ENCODE peak calls at places on chromosome 16, in nine cellular contexts. C, O, Q, H, J, M, V, B and L are unnamed samples.

GRCh38 chr16:28607116-28607623 is 2.7 kb downstream of the SULT1A1 start:
- DNase-seq in C (no peak), O (no peak), Q (no peak), H (no peak), J (no peak), M (no peak), V (no peak), B (no peak), L (no peak)

GRCh38 chr16:84720180-84720579 is 20.4 kb downstream of the USP10 start:
- DNase-seq in C (no peak), O (no peak), Q (no peak), H (no peak), J (no peak), M (no peak), V (no peak), B (no peak), L (peak; percentile 45)

GRCh38 chr16:85301171-85301690 is 189.0 kb upstream of the CIBAR2 start:
- DNase-seq in C (no peak), O (no peak), Q (no peak), H (no peak), J (no peak), M (no peak), V (no peak), B (no peak), L (no peak)

GRCh38 chr16:75130150-75130771 is 13.7 kb upstream of the LDHD start:
- DNase-seq in C (no peak), O (no peak), Q (peak; percentile 29), H (no peak), J (no peak), M (no peak), V (no peak), B (no peak), L (no peak)

GRCh38 chr16:12225816-12226480 is 249.4 kb downstream of the SNX29 start:
- DNase-seq in C (no peak), O (no peak), Q (no peak), H (no peak), J (no peak), M (no peak), V (no peak), B (no peak), L (peak; percentile 40)

GRCh38 chr16:57029161-57030160 is 40.1 kb downstream of the NLRC5 start:
- DNase-seq in C (no peak), O (no peak), Q (no peak), H (no peak), J (no peak), M (no peak), V (no peak), B (no peak), L (no peak)

GRCh38 chr16:56041556-56042140 is 149.6 kb upstream of the GNAO1 start:
- DNase-seq in C (no peak), O (no peak), Q (no peak), H (peak; percentile 31), J (peak; percentile 33), M (no peak), V (no peak), B (peak; percentile 3), L (peak; percentile 2)

GRCh38 chr16:11047939-11048500 is 103.7 kb downstream of the CLEC16A start:
- DNase-seq in C (no peak), O (no peak), Q (no peak), H (no peak), J (no peak), M (no peak), V (no peak), B (no peak), L (no peak)

GRCh38 chr16:50399411-50399810 is 30.6 kb upstream of the BRD7 start:
- DNase-seq in C (no peak), O (no peak), Q (no peak), H (no peak), J (no peak), M (no peak), V (no peak), B (no peak), L (no peak)

GRCh38 chr16:2518823-2519710 is 1.1 kb upstream of the AMDHD2 start:
- DNase-seq in C (peak; percentile 88), O (no peak), Q (no peak), H (no peak), J (no peak), M (no peak), V (no peak), B (no peak), L (no peak)

GRCh38 chr16:11533588-11533987 is 53.1 kb downstream of the LITAF start:
- DNase-seq in C (no peak), O (no peak), Q (no peak), H (no peak), J (no peak), M (no peak), V (no peak), B (no peak), L (no peak)

GRCh38 chr16:89013111-89013510 is 36.1 kb upstream of the CBFA2T3 start:
- DNase-seq in C (no peak), O (no peak), Q (no peak), H (no peak), J (no peak), M (no peak), V (no peak), B (no peak), L (no peak)

GRCh38 chr16:50938923-50939322 is 197.0 kb downstream of the CYLD start:
- DNase-seq in C (no peak), O (no peak), Q (no peak), H (no peak), J (no peak), M (no peak), V (no peak), B (no peak), L (no peak)

GRCh38 chr16:4597174-4597573 is 17.5 kb downstream of the UBALD1 start:
- DNase-seq in C (peak; percentile 86), O (no peak), Q (no peak), H (no peak), J (no peak), M (no peak), V (no peak), B (no peak), L (no peak)

GRCh38 chr16:79261461-79261860 is 339.1 kb downstream of the MAF start:
- DNase-seq in C (no peak), O (no peak), Q (no peak), H (peak; percentile 74), J (peak; percentile 73), M (peak; percentile 27), V (no peak), B (no peak), L (no peak)

GRCh38 chr16:14325921-14326401 is 254.8 kb downstream of the MRTFB start:
- DNase-seq in C (no peak), O (no peak), Q (no peak), H (no peak), J (no peak), M (no peak), V (no peak), B (no peak), L (peak; percentile 59)

GRCh38 chr16:17555176-17555575 is 84.4 kb upstream of the XYLT1 start:
- DNase-seq in C (no peak), O (no peak), Q (no peak), H (no peak), J (no peak), M (no peak), V (peak; percentile 61), B (no peak), L (peak; percentile 16)

GRCh38 chr16:50771366-50771765 is 29.5 kb downstream of the CYLD start:
- DNase-seq in C (no peak), O (no peak), Q (no peak), H (no peak), J (no peak), M (no peak), V (peak; percentile 11), B (no peak), L (peak; percentile 41)

GRCh38 chr16:55372792-55373488 is 48.9 kb downstream of the IRX6 start:
- DNase-seq in C (no peak), O (no peak), Q (no peak), H (no peak), J (no peak), M (no peak), V (no peak), B (no peak), L (no peak)

GRCh38 chr16:70750893-70751467 is 50.0 kb downstream of the VAC14 start:
- DNase-seq in C (peak; percentile 95), O (no peak), Q (peak; percentile 87), H (no peak), J (no peak), M (no peak), V (peak; percentile 91), B (no peak), L (no peak)

GRCh38 chr16:48434653-48435318 is 49.6 kb upstream of the SIAH1 start:
- DNase-seq in C (no peak), O (no peak), Q (peak; percentile 43), H (no peak), J (no peak), M (no peak), V (peak; percentile 67), B (no peak), L (peak; percentile 59)